ENCODE peak calls at places on chromosome 15, in eight cellular contexts. One of them, this sample, is unnamed.

GRCh38 chr15:47119349-47119748 is 598.0 kb upstream of the SEMA6D start:
- DNase-seq in cardiac septum: no peak
- DNase-seq in COR-L47: no peak
- DNase-seq in psoas muscle: no peak
- DNase-seq in small intestine: no peak
- DNase-seq in COLO829: no peak
- DNase-seq in PC-3: no peak
- DNase-seq in GM23338: no peak
- DNase-seq in this sample: no peak

GRCh38 chr15:69288531-69289311 is 10.0 kb upstream of the PAQR5 start:
- DNase-seq in PC-3: no peak
- DNase-seq in cardiac septum: no peak
- DNase-seq in small intestine: no peak
- DNase-seq in psoas muscle: no peak
- DNase-seq in COR-L47: no peak
- DNase-seq in GM23338: no peak
- DNase-seq in COLO829: no peak
- DNase-seq in this sample: no peak

GRCh38 chr15:77144028-77144427 is 73.1 kb upstream of the TSPAN3 start:
- DNase-seq in psoas muscle: no peak
- DNase-seq in small intestine: peak
- DNase-seq in GM23338: no peak
- DNase-seq in COR-L47: no peak
- DNase-seq in PC-3: no peak
- DNase-seq in cardiac septum: no peak
- DNase-seq in COLO829: no peak
- DNase-seq in this sample: no peak

GRCh38 chr15:75451674-75452363 is at the start of gene SIN3A:
- DNase-seq in PC-3: peak
- DNase-seq in COLO829: peak
- DNase-seq in cardiac septum: peak
- DNase-seq in small intestine: peak
- DNase-seq in psoas muscle: peak
- DNase-seq in GM23338: peak
- DNase-seq in COR-L47: peak
- DNase-seq in this sample: peak

GRCh38 chr15:94080416-94080815 is 150.9 kb upstream of the MCTP2 start:
- DNase-seq in COLO829: no peak
- DNase-seq in small intestine: no peak
- DNase-seq in COR-L47: no peak
- DNase-seq in GM23338: peak
- DNase-seq in psoas muscle: peak
- DNase-seq in PC-3: peak
- DNase-seq in cardiac septum: no peak
- DNase-seq in this sample: peak

GRCh38 chr15:49855917-49856637 is 235.2 kb downstream of the DTWD1 start:
- DNase-seq in PC-3: no peak
- DNase-seq in COLO829: no peak
- DNase-seq in COR-L47: no peak
- DNase-seq in GM23338: no peak
- DNase-seq in psoas muscle: no peak
- DNase-seq in small intestine: no peak
- DNase-seq in cardiac septum: no peak
- DNase-seq in this sample: peak

GRCh38 chr15:57302640-57303257 is 73.6 kb upstream of the CGNL1 start:
- DNase-seq in psoas muscle: no peak
- DNase-seq in COLO829: no peak
- DNase-seq in cardiac septum: no peak
- DNase-seq in small intestine: no peak
- DNase-seq in GM23338: no peak
- DNase-seq in PC-3: no peak
- DNase-seq in COR-L47: peak
- DNase-seq in this sample: no peak

GRCh38 chr15:59369597-59369996 is 3.1 kb downstream of the MYO1E start:
- DNase-seq in PC-3: peak
- DNase-seq in cardiac septum: no peak
- DNase-seq in COR-L47: no peak
- DNase-seq in small intestine: no peak
- DNase-seq in psoas muscle: no peak
- DNase-seq in COLO829: no peak
- DNase-seq in GM23338: no peak
- DNase-seq in this sample: no peak

GRCh38 chr15:48682949-48683651 is 37.6 kb upstream of the FBN1 start:
- DNase-seq in cardiac septum: no peak
- DNase-seq in PC-3: peak
- DNase-seq in COR-L47: no peak
- DNase-seq in psoas muscle: peak
- DNase-seq in small intestine: peak
- DNase-seq in COLO829: no peak
- DNase-seq in GM23338: no peak
- DNase-seq in this sample: peak

GRCh38 chr15:44289352-44289790 is 852 bp downstream of the GOLM2 start:
- DNase-seq in small intestine: no peak
- DNase-seq in psoas muscle: no peak
- DNase-seq in GM23338: no peak
- DNase-seq in COR-L47: no peak
- DNase-seq in PC-3: peak
- DNase-seq in COLO829: no peak
- DNase-seq in cardiac septum: no peak
- DNase-seq in this sample: no peak

GRCh38 chr15:40245666-40246065 is 6.8 kb downstream of the PAK6 start:
- DNase-seq in small intestine: no peak
- DNase-seq in GM23338: no peak
- DNase-seq in COLO829: no peak
- DNase-seq in COR-L47: no peak
- DNase-seq in psoas muscle: peak
- DNase-seq in cardiac septum: peak
- DNase-seq in PC-3: no peak
- DNase-seq in this sample: no peak

GRCh38 chr15:88912500-88912921 is 668 bp downstream of the MFGE8 start:
- DNase-seq in COLO829: no peak
- DNase-seq in PC-3: no peak
- DNase-seq in GM23338: peak
- DNase-seq in small intestine: no peak
- DNase-seq in COR-L47: no peak
- DNase-seq in cardiac septum: no peak
- DNase-seq in psoas muscle: peak
- DNase-seq in this sample: no peak

GRCh38 chr15:68256675-68257450 is 20.7 kb upstream of the FEM1B start:
- DNase-seq in GM23338: peak
- DNase-seq in small intestine: peak
- DNase-seq in PC-3: peak
- DNase-seq in psoas muscle: peak
- DNase-seq in cardiac septum: peak
- DNase-seq in COLO829: peak
- DNase-seq in COR-L47: peak
- DNase-seq in this sample: peak

GRCh38 chr15:88890495-88890894 is 4.8 kb downstream of the HAPLN3 start:
- DNase-seq in PC-3: no peak
- DNase-seq in COLO829: no peak
- DNase-seq in cardiac septum: no peak
- DNase-seq in psoas muscle: no peak
- DNase-seq in COR-L47: no peak
- DNase-seq in GM23338: no peak
- DNase-seq in small intestine: no peak
- DNase-seq in this sample: no peak

GRCh38 chr15:35078221-35078915 is 6.7 kb downstream of the NANOGP8 start:
- DNase-seq in GM23338: peak
- DNase-seq in COR-L47: peak
- DNase-seq in small intestine: peak
- DNase-seq in COLO829: peak
- DNase-seq in psoas muscle: no peak
- DNase-seq in PC-3: peak
- DNase-seq in cardiac septum: peak
- DNase-seq in this sample: peak

GRCh38 chr15:31268911-31269784 is 57.5 kb upstream of the KLF13 start:
- DNase-seq in small intestine: no peak
- DNase-seq in PC-3: no peak
- DNase-seq in COLO829: no peak
- DNase-seq in GM23338: no peak
- DNase-seq in psoas muscle: peak
- DNase-seq in COR-L47: no peak
- DNase-seq in cardiac septum: peak
- DNase-seq in this sample: no peak

GRCh38 chr15:72082176-72082575 is 35.8 kb downstream of the MYO9A start:
- DNase-seq in small intestine: no peak
- DNase-seq in cardiac septum: no peak
- DNase-seq in psoas muscle: no peak
- DNase-seq in COR-L47: no peak
- DNase-seq in COLO829: no peak
- DNase-seq in PC-3: no peak
- DNase-seq in GM23338: no peak
- DNase-seq in this sample: no peak

GRCh38 chr15:86624261-86625036 is 544.8 kb downstream of the AGBL1 start:
- DNase-seq in psoas muscle: peak
- DNase-seq in small intestine: peak
- DNase-seq in cardiac septum: peak
- DNase-seq in COR-L47: no peak
- DNase-seq in COLO829: peak
- DNase-seq in PC-3: peak
- DNase-seq in GM23338: peak
- DNase-seq in this sample: peak

GRCh38 chr15:91342091-91342490 is 242.0 kb downstream of the SV2B start:
- DNase-seq in small intestine: no peak
- DNase-seq in PC-3: no peak
- DNase-seq in psoas muscle: no peak
- DNase-seq in COR-L47: no peak
- DNase-seq in GM23338: no peak
- DNase-seq in COLO829: no peak
- DNase-seq in cardiac septum: no peak
- DNase-seq in this sample: no peak

GRCh38 chr15:43920815-43921214 is 94.0 kb downstream of the WDR76 start:
- DNase-seq in COR-L47: no peak
- DNase-seq in small intestine: no peak
- DNase-seq in cardiac septum: no peak
- DNase-seq in COLO829: no peak
- DNase-seq in PC-3: no peak
- DNase-seq in psoas muscle: no peak
- DNase-seq in GM23338: no peak
- DNase-seq in this sample: no peak

GRCh38 chr15:100808691-100809090 is 70.9 kb upstream of the ALDH1A3 start:
- DNase-seq in COR-L47: no peak
- DNase-seq in PC-3: no peak
- DNase-seq in COLO829: no peak
- DNase-seq in small intestine: no peak
- DNase-seq in cardiac septum: no peak
- DNase-seq in psoas muscle: no peak
- DNase-seq in GM23338: no peak
- DNase-seq in this sample: no peak

GRCh38 chr15:89194608-89195007 is 26.8 kb downstream of the RLBP1 start:
- DNase-seq in psoas muscle: no peak
- DNase-seq in cardiac septum: no peak
- DNase-seq in COR-L47: no peak
- DNase-seq in COLO829: no peak
- DNase-seq in PC-3: no peak
- DNase-seq in small intestine: no peak
- DNase-seq in GM23338: no peak
- DNase-seq in this sample: no peak

GRCh38 chr15:99324082-99324620 is 72.9 kb downstream of the LRRC28 start:
- DNase-seq in small intestine: no peak
- DNase-seq in PC-3: peak
- DNase-seq in cardiac septum: no peak
- DNase-seq in GM23338: no peak
- DNase-seq in COLO829: peak
- DNase-seq in psoas muscle: no peak
- DNase-seq in COR-L47: no peak
- DNase-seq in this sample: peak

GRCh38 chr15:97790180-97790579 is 170.3 kb upstream of the ARRDC4 start:
- DNase-seq in cardiac septum: no peak
- DNase-seq in COLO829: no peak
- DNase-seq in COR-L47: no peak
- DNase-seq in GM23338: no peak
- DNase-seq in small intestine: no peak
- DNase-seq in psoas muscle: no peak
- DNase-seq in PC-3: no peak
- DNase-seq in this sample: no peak

GRCh38 chr15:76340198-76340801 is 3.7 kb downstream of the ISL2 start:
- DNase-seq in PC-3: no peak
- DNase-seq in cardiac septum: no peak
- DNase-seq in GM23338: peak
- DNase-seq in psoas muscle: peak
- DNase-seq in COLO829: no peak
- DNase-seq in small intestine: no peak
- DNase-seq in COR-L47: peak
- DNase-seq in this sample: no peak

GRCh38 chr15:65916664-65917406 is 47.5 kb downstream of the RAB11A start:
- DNase-seq in COLO829: peak
- DNase-seq in cardiac septum: no peak
- DNase-seq in psoas muscle: peak
- DNase-seq in GM23338: peak
- DNase-seq in small intestine: no peak
- DNase-seq in PC-3: peak
- DNase-seq in COR-L47: peak
- DNase-seq in this sample: peak

GRCh38 chr15:63968700-63969099 is 77.6 kb downstream of the DAPK2 start:
- DNase-seq in PC-3: no peak
- DNase-seq in psoas muscle: no peak
- DNase-seq in small intestine: peak
- DNase-seq in COLO829: peak
- DNase-seq in COR-L47: peak
- DNase-seq in GM23338: no peak
- DNase-seq in cardiac septum: no peak
- DNase-seq in this sample: no peak